ENCODE peak calls at places on chromosomes 3 and 15, in five cellular contexts. L, Q, R, H and X are unnamed samples.

GRCh38 chr15:100194955-100195354 is 146.8 kb downstream of the ADAMTS17 start:
- DNase-seq in L (no peak), Q (no peak), R (no peak), H (no peak), X (no peak)

GRCh38 chr15:70976856-70977255 is 84.2 kb downstream of the LRRC49 start:
- DNase-seq in L (no peak), Q (no peak), R (no peak), H (no peak), X (no peak)

GRCh38 chr15:34753236-34753894 is 1.4 kb downstream of the GJD2 start:
- DNase-seq in L (peak; percentile 45), Q (no peak), R (peak; percentile 14), H (no peak), X (no peak)

GRCh38 chr3:183008799-183009198 is 28.5 kb upstream of the DCUN1D1 start:
- DNase-seq in L (no peak), Q (no peak), R (no peak), H (no peak), X (no peak)

GRCh38 chr15:48330045-48330840 is 986 bp upstream of the DUT start:
- DNase-seq in L (no peak), Q (peak; percentile 20), R (no peak), H (no peak), X (no peak)

GRCh38 chr3:155032918-155033317 is 47.2 kb upstream of the MME start:
- DNase-seq in L (no peak), Q (no peak), R (no peak), H (no peak), X (no peak)

GRCh38 chr3:23041918-23042696 is 161.0 kb upstream of the UBE2E2 start:
- DNase-seq in L (peak; percentile 15), Q (no peak), R (no peak), H (no peak), X (no peak)

GRCh38 chr3:39000008-39000450 is 51.7 kb downstream of the SCN11A start:
- DNase-seq in L (no peak), Q (no peak), R (no peak), H (no peak), X (no peak)

GRCh38 chr3:122497425-122497824 is 17.3 kb downstream of the KPNA1 start:
- DNase-seq in L (peak; percentile 63), Q (no peak), R (no peak), H (peak; percentile 43), X (no peak)

GRCh38 chr3:126160243-126161210 is 19.9 kb downstream of the ALDH1L1 start:
- DNase-seq in L (no peak), Q (no peak), R (no peak), H (no peak), X (peak; percentile 26)

GRCh38 chr15:37219211-37219701 is 118.9 kb upstream of the MEIS2 start:
- DNase-seq in L (no peak), Q (no peak), R (no peak), H (no peak), X (no peak)

GRCh38 chr15:37217567-37217966 is 117.2 kb upstream of the MEIS2 start:
- DNase-seq in L (no peak), Q (no peak), R (no peak), H (no peak), X (no peak)

GRCh38 chr15:37220949-37221670 is 120.8 kb upstream of the MEIS2 start:
- DNase-seq in L (no peak), Q (no peak), R (no peak), H (no peak), X (no peak)

GRCh38 chr15:37221671-37222207 is 121.4 kb upstream of the MEIS2 start:
- DNase-seq in L (no peak), Q (no peak), R (no peak), H (no peak), X (no peak)

GRCh38 chr15:37218351-37218916 is 118.1 kb upstream of the MEIS2 start:
- DNase-seq in L (no peak), Q (no peak), R (no peak), H (no peak), X (no peak)
- H3K27me3 ChIP-seq in L (no peaks in the 10 kb centered on the region), Q (no peaks in the 10 kb centered on the region), R (no peaks in the 10 kb centered on the region), H (no peaks in the 10 kb centered on the region), X (no peaks in the 10 kb centered on the region)

GRCh38 chr3:188208751-188209433 is 54.9 kb downstream of the LPP start:
- DNase-seq in L (no peak), Q (no peak), R (no peak), H (no peak), X (no peak)
- H3K27me3 ChIP-seq in L (no peaks in the 10 kb centered on the region), Q (no peaks in the 10 kb centered on the region), R (no peaks in the 10 kb centered on the region), H (no peaks in the 10 kb centered on the region), X (no peaks in the 10 kb centered on the region)

GRCh38 chr15:73346735-73347312 is 21.9 kb downstream of the HCN4 start:
- DNase-seq in L (peak; percentile 22), Q (peak; percentile 67), R (peak; percentile 61), H (no peak), X (peak; percentile 69)

GRCh38 chr15:73355866-73356265 is 12.9 kb downstream of the HCN4 start:
- DNase-seq in L (no peak), Q (no peak), R (no peak), H (no peak), X (no peak)

GRCh38 chr15:73349191-73349590 is 19.6 kb downstream of the HCN4 start:
- DNase-seq in L (no peak), Q (no peak), R (no peak), H (no peak), X (no peak)

GRCh38 chr15:73353734-73354133 is 15.0 kb downstream of the HCN4 start:
- DNase-seq in L (no peak), Q (no peak), R (no peak), H (no peak), X (no peak)

GRCh38 chr15:73352082-73352481 is 16.7 kb downstream of the HCN4 start:
- DNase-seq in L (no peak), Q (no peak), R (peak; percentile 67), H (no peak), X (no peak)
- H3K27me3 ChIP-seq in L (peaks cover under 1% of the 10 kb centered on the region), Q (no peaks in the 10 kb centered on the region), R (peaks cover 9% of the 10 kb centered on the region), H (peaks cover 2% of the 10 kb centered on the region), X (no peaks in the 10 kb centered on the region)

DNA sequence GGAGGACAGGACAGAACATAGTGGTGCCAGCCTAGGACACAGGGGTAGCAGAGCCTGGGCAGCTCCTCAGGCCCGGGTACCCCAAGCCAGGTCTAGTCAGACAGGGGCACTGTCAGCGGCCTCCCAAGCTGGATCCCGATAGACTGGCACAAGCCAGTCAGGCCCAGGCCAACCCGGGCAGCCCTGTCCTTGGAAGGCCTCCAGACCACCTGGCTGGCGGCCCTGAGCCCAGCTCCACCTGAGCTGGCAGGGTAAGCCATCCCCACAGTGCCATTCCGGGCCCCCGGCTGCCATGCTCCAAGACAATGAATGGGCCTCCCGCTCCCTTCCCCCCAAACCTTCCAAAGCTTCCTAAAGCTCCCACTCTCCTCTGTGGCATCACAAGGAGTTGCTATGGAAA is 165.4 kb upstream of the LINGO1 start:
- DNase-seq in L (no peak), Q (no peak), R (no peak), H (no peak), X (no peak)
- H3K27me3 ChIP-seq in L (no peaks in the 10 kb centered on the region), Q (no peaks in the 10 kb centered on the region), R (peaks cover 22% of the 10 kb centered on the region), H (no peaks in the 10 kb centered on the region), X (no peaks in the 10 kb centered on the region)

DNA sequence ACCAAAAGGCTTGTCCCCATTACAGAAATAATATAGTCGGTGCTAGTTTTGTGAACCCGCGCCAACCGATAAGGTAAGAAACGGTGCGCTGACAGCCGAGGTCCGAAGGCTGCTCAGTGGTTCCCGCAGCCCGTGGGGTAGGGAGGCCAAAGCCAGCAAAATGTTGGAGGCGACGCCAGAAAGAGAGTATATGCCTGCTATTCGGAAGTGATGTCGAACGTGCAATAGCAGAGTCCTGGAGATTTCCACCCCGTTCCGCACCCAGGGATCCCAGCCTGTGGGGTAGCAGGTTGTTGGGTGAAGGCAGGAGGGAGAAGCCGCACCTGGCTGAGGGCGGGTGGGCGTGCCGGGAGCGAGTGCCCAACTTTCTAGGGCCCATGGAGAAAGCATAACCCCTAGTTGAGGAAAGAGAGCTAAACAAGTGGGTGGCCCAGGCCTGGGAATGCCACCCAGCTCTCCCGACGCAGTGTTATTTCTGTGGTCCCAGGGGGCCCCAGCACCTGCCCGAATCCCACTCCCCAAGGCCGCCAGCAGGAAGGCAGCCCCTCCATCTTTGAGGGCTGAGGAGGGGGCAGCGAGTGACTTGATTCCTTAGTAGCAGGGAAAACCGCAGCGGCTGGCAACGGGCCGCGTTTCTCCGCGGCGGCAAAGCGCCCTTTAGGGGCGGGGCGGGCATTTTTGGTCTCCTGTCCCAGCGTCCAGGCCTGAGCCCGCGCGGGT is 7.9 kb upstream of the SOX2 start:
- DNase-seq in L (no peak), Q (no peak), R (no peak), H (no peak), X (no peak)
- H3K27me3 ChIP-seq in L (peaks cover 81% of the 10 kb centered on the region), Q (peaks cover 84% of the 10 kb centered on the region), R (peaks cover 100% of the 10 kb centered on the region), H (peaks cover 57% of the 10 kb centered on the region), X (peaks cover 9% of the 10 kb centered on the region)

DNA sequence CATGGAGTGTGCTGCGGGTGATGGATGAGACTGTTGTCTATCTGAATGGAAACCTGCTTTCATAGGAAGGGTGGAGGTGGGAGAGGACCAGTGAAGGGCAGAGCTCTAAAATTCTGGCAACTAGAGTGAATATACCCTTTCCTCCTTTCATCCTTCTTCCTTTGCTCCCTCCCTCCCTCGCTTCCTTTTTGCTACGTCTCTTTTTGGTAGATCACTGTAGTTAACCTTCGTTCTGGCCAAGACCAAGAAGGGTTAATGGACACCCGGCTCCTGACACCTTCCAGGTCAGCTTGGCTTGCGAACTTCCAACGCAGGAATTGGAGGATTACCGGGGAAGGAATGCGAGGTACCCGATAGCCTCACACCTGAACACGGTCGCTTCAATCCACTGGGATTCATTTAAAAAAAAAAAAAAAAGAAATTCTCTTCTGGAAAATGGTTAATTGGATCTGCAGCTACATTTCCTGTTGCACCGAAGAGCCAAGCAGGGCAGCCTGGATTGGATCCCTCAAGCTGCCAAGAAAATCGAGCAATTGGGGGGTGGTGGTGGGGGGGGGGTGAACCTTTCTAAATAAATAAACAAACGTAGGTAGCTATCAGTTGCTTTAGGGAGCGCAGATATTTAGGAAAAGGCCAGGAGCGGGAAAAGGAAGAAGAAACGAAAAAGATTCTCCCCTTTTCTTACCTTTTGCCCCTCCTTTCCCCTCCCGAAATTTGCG is 9.6 kb upstream of the NR2F2 start:
- DNase-seq in L (no peak), Q (no peak), R (no peak), H (no peak), X (no peak)
- H3K27me3 ChIP-seq in L (no peaks in the 10 kb centered on the region), Q (peaks cover 44% of the 10 kb centered on the region), R (peaks cover 99% of the 10 kb centered on the region), H (no peaks in the 10 kb centered on the region), X (peaks cover 5% of the 10 kb centered on the region)

DNA sequence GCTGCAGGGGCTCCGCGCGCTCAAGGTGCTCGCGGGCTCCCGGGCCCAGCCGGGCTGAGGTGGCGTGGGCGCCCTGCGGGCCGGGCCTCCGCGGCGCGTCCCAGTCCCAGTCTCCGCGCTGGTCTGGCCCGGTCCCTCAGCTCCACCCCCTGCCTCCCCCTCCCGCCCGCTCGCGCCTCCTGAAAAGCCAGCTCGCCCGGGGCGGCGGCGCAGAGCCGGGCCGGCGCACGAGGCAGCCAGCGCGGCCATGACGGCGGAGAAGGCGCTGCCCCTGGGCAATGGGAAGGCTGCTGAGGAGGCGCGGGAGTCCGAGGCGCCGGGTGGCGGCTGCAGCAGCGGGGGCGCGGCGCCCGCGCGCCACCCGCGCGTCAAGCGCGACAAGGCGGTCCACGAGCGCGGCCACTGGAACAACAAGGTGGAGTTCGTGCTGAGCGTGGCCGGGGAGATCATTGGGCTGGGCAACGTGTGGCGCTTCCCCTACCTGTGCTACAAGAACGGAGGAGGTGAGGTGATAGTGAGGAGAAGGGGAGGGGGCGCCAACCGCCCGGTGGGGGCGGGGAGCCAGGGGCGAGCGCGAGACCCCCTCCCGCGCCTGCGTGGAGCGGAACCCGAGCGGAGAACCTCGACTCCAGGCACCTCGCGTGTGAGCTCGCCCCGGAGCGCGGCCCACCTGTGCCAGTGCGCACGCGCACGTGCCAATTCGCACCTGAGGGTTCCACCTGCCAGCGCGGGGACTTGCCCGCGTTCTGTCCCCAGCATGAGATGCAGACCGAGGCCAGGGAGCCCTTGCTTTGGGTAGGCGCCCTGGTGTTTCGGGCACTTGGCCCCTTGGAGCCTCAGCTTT is at the start of gene SLC6A11:
- DNase-seq in L (peak; percentile 33), Q (no peak), R (no peak), H (no peak), X (no peak)
- H3K27me3 ChIP-seq in L (no peaks in the 10 kb centered on the region), Q (peaks cover 12% of the 10 kb centered on the region), R (peaks cover 80% of the 10 kb centered on the region), H (peaks cover 4% of the 10 kb centered on the region), X (peaks cover 16% of the 10 kb centered on the region)